ENCODE peak calls at places on chromosome 1, in six cellular contexts. E, B, U, K, P and V are unnamed samples.

GRCh38 chr1:246067432-246068021 is 439.6 kb downstream of the SMYD3 start:
- DNase-seq in E (no peak), B (no peak), U (no peak), K (no peak), P (no peak), V (no peak)

GRCh38 chr1:76998582-76999189 is 131.4 kb downstream of the ST6GALNAC5 start:
- DNase-seq in E (no peak), B (no peak), U (no peak), K (peak; percentile 26), P (no peak), V (no peak)

GRCh38 chr1:25140073-25140797 is 92.1 kb downstream of the SYF2 start:
- DNase-seq in E (no peak), B (no peak), U (no peak), K (no peak), P (no peak), V (no peak)

GRCh38 chr1:244341455-244342450 is 110.0 kb downstream of the ADSS2 start:
- DNase-seq in E (no peak), B (no peak), U (no peak), K (peak; percentile 26), P (peak; percentile 42), V (no peak)

GRCh38 chr1:109491372-109491771 is 2.5 kb upstream of the CYB561D1 start:
- DNase-seq in E (no peak), B (no peak), U (no peak), K (no peak), P (no peak), V (no peak)

GRCh38 chr1:238652346-238652968 is 733.9 kb upstream of the CHRM3 start:
- DNase-seq in E (no peak), B (no peak), U (no peak), K (no peak), P (no peak), V (no peak)

GRCh38 chr1:240980342-240980741 is 368.4 kb upstream of the GREM2 start:
- DNase-seq in E (no peak), B (no peak), U (no peak), K (no peak), P (no peak), V (no peak)

GRCh38 chr1:221664253-221664652 is 77.6 kb downstream of the DUSP10 start:
- DNase-seq in E (no peak), B (no peak), U (no peak), K (no peak), P (no peak), V (no peak)

GRCh38 chr1:11707621-11708276 is 16.2 kb downstream of the DRAXIN start:
- DNase-seq in E (no peak), B (no peak), U (no peak), K (no peak), P (peak; percentile 13), V (no peak)

GRCh38 chr1:32494196-32494595 is 29.3 kb downstream of the ZBTB8B start:
- DNase-seq in E (no peak), B (no peak), U (no peak), K (no peak), P (no peak), V (no peak)

GRCh38 chr1:28031173-28031572 is 57.2 kb downstream of the EYA3 start:
- DNase-seq in E (no peak), B (no peak), U (no peak), K (no peak), P (no peak), V (no peak)

GRCh38 chr1:116971965-116972675 is 29.4 kb upstream of the CD101 start:
- DNase-seq in E (no peak), B (no peak), U (no peak), K (no peak), P (no peak), V (no peak)

GRCh38 chr1:78475888-78476610 is 14.7 kb upstream of the PTGFR start:
- DNase-seq in E (no peak), B (no peak), U (no peak), K (no peak), P (no peak), V (no peak)

GRCh38 chr1:168609133-168609715 is 32.8 kb downstream of the XCL1 start:
- DNase-seq in E (peak; percentile 35), B (no peak), U (peak; percentile 18), K (no peak), P (no peak), V (no peak)

GRCh38 chr1:164320780-164321683 is 238.0 kb upstream of the PBX1 start:
- DNase-seq in E (no peak), B (no peak), U (no peak), K (no peak), P (no peak), V (peak; percentile 23)

GRCh38 chr1:175984813-175985212 is 222.3 kb downstream of the COP1 start:
- DNase-seq in E (no peak), B (no peak), U (no peak), K (no peak), P (no peak), V (no peak)

GRCh38 chr1:79982218-79982617 is 975.7 kb upstream of the ADGRL4 start:
- DNase-seq in E (peak; percentile 3), B (no peak), U (peak; percentile 69), K (no peak), P (peak; percentile 19), V (no peak)

GRCh38 chr1:192506741-192507155 is 68.8 kb upstream of the RGS1 start:
- DNase-seq in E (no peak), B (no peak), U (no peak), K (no peak), P (no peak), V (no peak)

GRCh38 chr1:25647106-25647505 is 30.5 kb downstream of the MAN1C1 start:
- DNase-seq in E (no peak), B (no peak), U (no peak), K (no peak), P (no peak), V (no peak)

GRCh38 chr1:178575611-178576331 is 62.9 kb downstream of the TEX35 start:
- DNase-seq in E (no peak), B (no peak), U (no peak), K (no peak), P (no peak), V (no peak)

GRCh38 chr1:223733898-223734852 is 21.8 kb downstream of the CAPN2 start:
- DNase-seq in E (no peak), B (no peak), U (no peak), K (no peak), P (peak; percentile 46), V (no peak)

GRCh38 chr1:24673336-24673735 is 30.2 kb downstream of the SRRM1 start:
- DNase-seq in E (no peak), B (no peak), U (no peak), K (no peak), P (no peak), V (no peak)

GRCh38 chr1:162470216-162470615 is 27.4 kb upstream of the UHMK1 start:
- DNase-seq in E (no peak), B (no peak), U (no peak), K (no peak), P (no peak), V (no peak)

GRCh38 chr1:19661721-19662228 is 2.9 kb upstream of the HTR6 start:
- DNase-seq in E (no peak), B (no peak), U (peak; percentile 66), K (no peak), P (no peak), V (peak; percentile 37)

GRCh38 chr1:102970496-102971078 is 137.7 kb downstream of the COL11A1 start:
- DNase-seq in E (no peak), B (no peak), U (peak; percentile 9), K (peak; percentile 7), P (no peak), V (peak; percentile 7)

GRCh38 chr1:226708342-226708780 is 30.7 kb downstream of the ITPKB start:
- DNase-seq in E (no peak), B (no peak), U (peak; percentile 61), K (peak; percentile 65), P (no peak), V (no peak)

GRCh38 chr1:243421784-243422183 is 165.9 kb downstream of the SDCCAG8 start:
- DNase-seq in E (no peak), B (no peak), U (no peak), K (peak; percentile 56), P (peak; percentile 13), V (no peak)